ENCODE peak calls at places on chromosomes 6 and 20, in five cellular contexts. One of them, this sample, is unnamed.

GRCh38 chr20:41098703-41099250 is 38.6 kb upstream of the PLCG1 start:
- DNase-seq in caudate nucleus: no peak
- DNase-seq in activated CD8-positive, alpha-beta memory T cell treated with anti-CD3 and anti-CD28 coated beads for 1 hour: no peak
- DNase-seq in GOT3: no peak
- DNase-seq in heart left ventricle: no peak
- DNase-seq in this sample: no peak

GRCh38 chr20:34815636-34816035 is 9.8 kb downstream of the NCOA6 start:
- DNase-seq in caudate nucleus: no peak
- DNase-seq in activated CD8-positive, alpha-beta memory T cell treated with anti-CD3 and anti-CD28 coated beads for 1 hour: no peak
- DNase-seq in GOT3: no peak
- DNase-seq in heart left ventricle: no peak
- DNase-seq in this sample: no peak

GRCh38 chr6:37083243-37084138 is 78.0 kb downstream of the FGD2 start:
- DNase-seq in activated CD8-positive, alpha-beta memory T cell treated with anti-CD3 and anti-CD28 coated beads for 1 hour: no peak
- DNase-seq in GOT3: no peak
- DNase-seq in heart left ventricle: peak
- DNase-seq in caudate nucleus: no peak
- DNase-seq in this sample: peak

GRCh38 chr20:45948742-45949541 is 14.5 kb downstream of the PCIF1 start:
- DNase-seq in GOT3: no peak
- DNase-seq in heart left ventricle: no peak
- DNase-seq in caudate nucleus: no peak
- DNase-seq in activated CD8-positive, alpha-beta memory T cell treated with anti-CD3 and anti-CD28 coated beads for 1 hour: no peak
- DNase-seq in this sample: no peak

GRCh38 chr6:38493929-38494547 is 145.7 kb downstream of the BTBD9 start:
- DNase-seq in activated CD8-positive, alpha-beta memory T cell treated with anti-CD3 and anti-CD28 coated beads for 1 hour: peak
- DNase-seq in heart left ventricle: peak
- DNase-seq in caudate nucleus: peak
- DNase-seq in GOT3: no peak
- DNase-seq in this sample: peak

GRCh38 chr20:56200456-56200855 is 48.1 kb upstream of the MC3R start:
- DNase-seq in GOT3: no peak
- DNase-seq in activated CD8-positive, alpha-beta memory T cell treated with anti-CD3 and anti-CD28 coated beads for 1 hour: no peak
- DNase-seq in heart left ventricle: no peak
- DNase-seq in caudate nucleus: no peak
- DNase-seq in this sample: no peak

GRCh38 chr6:18308070-18308735 is 43.9 kb upstream of the DEK start:
- DNase-seq in GOT3: no peak
- DNase-seq in activated CD8-positive, alpha-beta memory T cell treated with anti-CD3 and anti-CD28 coated beads for 1 hour: no peak
- DNase-seq in caudate nucleus: no peak
- DNase-seq in heart left ventricle: no peak
- DNase-seq in this sample: no peak

GRCh38 chr6:81769834-81770233 is 17.4 kb upstream of the TENT5A start:
- DNase-seq in activated CD8-positive, alpha-beta memory T cell treated with anti-CD3 and anti-CD28 coated beads for 1 hour: no peak
- DNase-seq in heart left ventricle: no peak
- DNase-seq in GOT3: no peak
- DNase-seq in caudate nucleus: no peak
- DNase-seq in this sample: no peak

GRCh38 chr6:82739266-82739665 is 326.4 kb downstream of the UBE3D start:
- DNase-seq in heart left ventricle: no peak
- DNase-seq in GOT3: no peak
- DNase-seq in caudate nucleus: no peak
- DNase-seq in activated CD8-positive, alpha-beta memory T cell treated with anti-CD3 and anti-CD28 coated beads for 1 hour: no peak
- DNase-seq in this sample: no peak

GRCh38 chr6:6696867-6697531 is 108.5 kb downstream of the LY86 start:
- DNase-seq in GOT3: no peak
- DNase-seq in activated CD8-positive, alpha-beta memory T cell treated with anti-CD3 and anti-CD28 coated beads for 1 hour: no peak
- DNase-seq in caudate nucleus: peak
- DNase-seq in heart left ventricle: peak
- DNase-seq in this sample: peak

GRCh38 chr6:29886686-29887085 is 55.6 kb upstream of the HLA-A start:
- DNase-seq in GOT3: no peak
- DNase-seq in heart left ventricle: no peak
- DNase-seq in caudate nucleus: no peak
- DNase-seq in activated CD8-positive, alpha-beta memory T cell treated with anti-CD3 and anti-CD28 coated beads for 1 hour: no peak
- DNase-seq in this sample: no peak

GRCh38 chr20:13009682-13010406 is 1.1 kb downstream of the SPTLC3 start:
- DNase-seq in caudate nucleus: no peak
- DNase-seq in GOT3: peak
- DNase-seq in heart left ventricle: peak
- DNase-seq in activated CD8-positive, alpha-beta memory T cell treated with anti-CD3 and anti-CD28 coated beads for 1 hour: no peak
- DNase-seq in this sample: peak

GRCh38 chr6:79762370-79762769 is 131.2 kb downstream of the SH3BGRL2 start:
- DNase-seq in caudate nucleus: no peak
- DNase-seq in GOT3: no peak
- DNase-seq in activated CD8-positive, alpha-beta memory T cell treated with anti-CD3 and anti-CD28 coated beads for 1 hour: no peak
- DNase-seq in heart left ventricle: no peak
- DNase-seq in this sample: no peak

GRCh38 chr20:19827818-19828217 is 69.8 kb downstream of the RIN2 start:
- DNase-seq in heart left ventricle: no peak
- DNase-seq in GOT3: no peak
- DNase-seq in activated CD8-positive, alpha-beta memory T cell treated with anti-CD3 and anti-CD28 coated beads for 1 hour: no peak
- DNase-seq in caudate nucleus: no peak
- DNase-seq in this sample: no peak

GRCh38 chr20:24079661-24080412 is 91.3 kb upstream of the GGTLC1 start:
- DNase-seq in activated CD8-positive, alpha-beta memory T cell treated with anti-CD3 and anti-CD28 coated beads for 1 hour: no peak
- DNase-seq in caudate nucleus: no peak
- DNase-seq in GOT3: no peak
- DNase-seq in heart left ventricle: no peak
- DNase-seq in this sample: no peak

GRCh38 chr20:15772826-15773225 is 800.4 kb downstream of the KIF16B start:
- DNase-seq in activated CD8-positive, alpha-beta memory T cell treated with anti-CD3 and anti-CD28 coated beads for 1 hour: no peak
- DNase-seq in caudate nucleus: no peak
- DNase-seq in heart left ventricle: no peak
- DNase-seq in GOT3: no peak
- DNase-seq in this sample: no peak

GRCh38 chr20:4156411-4156810 is 141.1 kb upstream of the RNF24 start:
- DNase-seq in activated CD8-positive, alpha-beta memory T cell treated with anti-CD3 and anti-CD28 coated beads for 1 hour: no peak
- DNase-seq in caudate nucleus: no peak
- DNase-seq in heart left ventricle: no peak
- DNase-seq in GOT3: no peak
- DNase-seq in this sample: no peak

GRCh38 chr6:90770778-90771177 is 183.9 kb upstream of the MAP3K7 start:
- DNase-seq in GOT3: no peak
- DNase-seq in heart left ventricle: no peak
- DNase-seq in caudate nucleus: no peak
- DNase-seq in activated CD8-positive, alpha-beta memory T cell treated with anti-CD3 and anti-CD28 coated beads for 1 hour: no peak
- DNase-seq in this sample: no peak

GRCh38 chr6:153150767-153151440 is 19.8 kb upstream of the RGS17 start:
- DNase-seq in GOT3: no peak
- DNase-seq in heart left ventricle: no peak
- DNase-seq in caudate nucleus: no peak
- DNase-seq in activated CD8-positive, alpha-beta memory T cell treated with anti-CD3 and anti-CD28 coated beads for 1 hour: no peak
- DNase-seq in this sample: no peak

GRCh38 chr6:80523029-80523428 is 416.6 kb downstream of the BCKDHB start:
- DNase-seq in GOT3: no peak
- DNase-seq in heart left ventricle: no peak
- DNase-seq in caudate nucleus: no peak
- DNase-seq in activated CD8-positive, alpha-beta memory T cell treated with anti-CD3 and anti-CD28 coated beads for 1 hour: no peak
- DNase-seq in this sample: no peak

GRCh38 chr6:158284340-158285210 is 27.7 kb upstream of the TULP4 start:
- DNase-seq in heart left ventricle: no peak
- DNase-seq in caudate nucleus: no peak
- DNase-seq in GOT3: no peak
- DNase-seq in activated CD8-positive, alpha-beta memory T cell treated with anti-CD3 and anti-CD28 coated beads for 1 hour: no peak
- DNase-seq in this sample: no peak

This sample was measured in right atrium auricular region.